ENCODE peak calls at places on chromosome 12, in nine cellular contexts. One of them, this sample, is unnamed.

GRCh38 chr12:115402443-115403170 is 718.6 kb upstream of the TBX3 start:
- DNase-seq in endothelial cell of umbilical vein: no peak
- DNase-seq in HCT116: no peak
- DNase-seq in suprapubic skin: no peak
- DNase-seq in GM12892: no peak
- DNase-seq in Panc1: no peak
- DNase-seq in H1: no peak
- DNase-seq in stomach: no peak
- DNase-seq in transverse colon: no peak
- DNase-seq in this sample: no peak

GRCh38 chr12:103877934-103878510 is 37.0 kb upstream of the NT5DC3 start:
- DNase-seq in endothelial cell of umbilical vein: peak
- DNase-seq in HCT116: peak
- DNase-seq in suprapubic skin: no peak
- DNase-seq in GM12892: no peak
- DNase-seq in Panc1: no peak
- DNase-seq in H1: peak
- DNase-seq in stomach: peak
- DNase-seq in transverse colon: peak
- DNase-seq in this sample: no peak

GRCh38 chr12:442235-442884 is 17.4 kb upstream of the B4GALNT3 start:
- DNase-seq in endothelial cell of umbilical vein: peak
- DNase-seq in HCT116: peak
- DNase-seq in suprapubic skin: no peak
- DNase-seq in GM12892: no peak
- DNase-seq in Panc1: no peak
- DNase-seq in H1: peak
- DNase-seq in stomach: peak
- DNase-seq in transverse colon: peak
- DNase-seq in this sample: no peak

GRCh38 chr12:124557518-124558223 is 9.7 kb downstream of the NCOR2 start:
- DNase-seq in endothelial cell of umbilical vein: no peak
- DNase-seq in HCT116: no peak
- DNase-seq in suprapubic skin: no peak
- DNase-seq in GM12892: no peak
- DNase-seq in Panc1: no peak
- DNase-seq in H1: no peak
- DNase-seq in stomach: no peak
- DNase-seq in transverse colon: no peak
- DNase-seq in this sample: no peak

GRCh38 chr12:47709277-47710048 is 3.6 kb upstream of the RPAP3 start:
- DNase-seq in endothelial cell of umbilical vein: no peak
- DNase-seq in HCT116: no peak
- DNase-seq in suprapubic skin: no peak
- DNase-seq in GM12892: no peak
- DNase-seq in Panc1: no peak
- DNase-seq in H1: no peak
- DNase-seq in stomach: no peak
- DNase-seq in transverse colon: no peak
- DNase-seq in this sample: no peak

GRCh38 chr12:1927751-1928351 is 9.4 kb upstream of the CACNA2D4 start:
- DNase-seq in endothelial cell of umbilical vein: no peak
- DNase-seq in HCT116: no peak
- DNase-seq in suprapubic skin: no peak
- DNase-seq in GM12892: no peak
- DNase-seq in Panc1: no peak
- DNase-seq in H1: peak
- DNase-seq in stomach: peak
- DNase-seq in transverse colon: no peak
- DNase-seq in this sample: peak

GRCh38 chr12:68180792-68181744 is 21.5 kb upstream of the IFNG start:
- DNase-seq in endothelial cell of umbilical vein: no peak
- DNase-seq in HCT116: no peak
- DNase-seq in suprapubic skin: no peak
- DNase-seq in GM12892: no peak
- DNase-seq in Panc1: no peak
- DNase-seq in H1: no peak
- DNase-seq in stomach: no peak
- DNase-seq in transverse colon: no peak
- DNase-seq in this sample: no peak

GRCh38 chr12:49887536-49888401 is 15.9 kb downstream of the FAIM2 start:
- DNase-seq in endothelial cell of umbilical vein: no peak
- DNase-seq in HCT116: no peak
- DNase-seq in suprapubic skin: no peak
- DNase-seq in GM12892: no peak
- DNase-seq in Panc1: no peak
- DNase-seq in H1: no peak
- DNase-seq in stomach: peak
- DNase-seq in transverse colon: peak
- DNase-seq in this sample: no peak

GRCh38 chr12:6952860-6953416 is 1.8 kb downstream of the PTPN6 start:
- DNase-seq in endothelial cell of umbilical vein: no peak
- DNase-seq in HCT116: no peak
- DNase-seq in suprapubic skin: no peak
- DNase-seq in GM12892: no peak
- DNase-seq in Panc1: no peak
- DNase-seq in H1: no peak
- DNase-seq in stomach: no peak
- DNase-seq in transverse colon: no peak
- DNase-seq in this sample: no peak

GRCh38 chr12:102408487-102409297 is 71.7 kb downstream of the IGF1 start:
- DNase-seq in endothelial cell of umbilical vein: no peak
- DNase-seq in HCT116: no peak
- DNase-seq in suprapubic skin: no peak
- DNase-seq in GM12892: no peak
- DNase-seq in Panc1: no peak
- DNase-seq in H1: no peak
- DNase-seq in stomach: no peak
- DNase-seq in transverse colon: no peak
- DNase-seq in this sample: no peak

GRCh38 chr12:53674977-53675700 is 744 bp downstream of the ATP5MC2 start:
- DNase-seq in endothelial cell of umbilical vein: peak
- DNase-seq in HCT116: no peak
- DNase-seq in suprapubic skin: no peak
- DNase-seq in GM12892: no peak
- DNase-seq in Panc1: no peak
- DNase-seq in H1: no peak
- DNase-seq in stomach: no peak
- DNase-seq in transverse colon: no peak
- DNase-seq in this sample: no peak

GRCh38 chr12:118188690-118189371 is 52.9 kb downstream of the PEBP1 start:
- DNase-seq in endothelial cell of umbilical vein: peak
- DNase-seq in HCT116: no peak
- DNase-seq in suprapubic skin: no peak
- DNase-seq in GM12892: no peak
- DNase-seq in Panc1: no peak
- DNase-seq in H1: no peak
- DNase-seq in stomach: no peak
- DNase-seq in transverse colon: no peak
- DNase-seq in this sample: no peak

GRCh38 chr12:87428701-87429277 is 600.4 kb downstream of the C12orf50 start:
- DNase-seq in endothelial cell of umbilical vein: peak
- DNase-seq in HCT116: no peak
- DNase-seq in suprapubic skin: no peak
- DNase-seq in GM12892: no peak
- DNase-seq in Panc1: no peak
- DNase-seq in H1: no peak
- DNase-seq in stomach: no peak
- DNase-seq in transverse colon: no peak
- DNase-seq in this sample: no peak

GRCh38 chr12:1374296-1374695 is 220.1 kb downstream of the FBXL14 start:
- DNase-seq in endothelial cell of umbilical vein: no peak
- DNase-seq in HCT116: no peak
- DNase-seq in suprapubic skin: no peak
- DNase-seq in GM12892: no peak
- DNase-seq in Panc1: no peak
- DNase-seq in H1: no peak
- DNase-seq in stomach: no peak
- DNase-seq in transverse colon: no peak
- DNase-seq in this sample: no peak

GRCh38 chr12:57154804-57155434 is 7.5 kb upstream of the LRP1-AS start:
- DNase-seq in endothelial cell of umbilical vein: no peak
- DNase-seq in HCT116: no peak
- DNase-seq in suprapubic skin: no peak
- DNase-seq in GM12892: no peak
- DNase-seq in Panc1: no peak
- DNase-seq in H1: no peak
- DNase-seq in stomach: no peak
- DNase-seq in transverse colon: no peak
- DNase-seq in this sample: no peak
- TF ChIP-seq POLR2AphosphoS5 in endothelial cell of umbilical vein: no peak
- TF ChIP-seq POLR2AphosphoS5 in HCT116: no peak
- TF ChIP-seq POLR2AphosphoS5 in suprapubic skin: no peak
- TF ChIP-seq POLR2AphosphoS5 in GM12892: no peak
- TF ChIP-seq POLR2AphosphoS5 in Panc1: no peak
- TF ChIP-seq POLR2AphosphoS5 in H1: no peak
- TF ChIP-seq POLR2AphosphoS5 in stomach: no peak
- TF ChIP-seq POLR2AphosphoS5 in transverse colon: no peak
- TF ChIP-seq POLR2AphosphoS5 in this sample: no peak

DNA sequence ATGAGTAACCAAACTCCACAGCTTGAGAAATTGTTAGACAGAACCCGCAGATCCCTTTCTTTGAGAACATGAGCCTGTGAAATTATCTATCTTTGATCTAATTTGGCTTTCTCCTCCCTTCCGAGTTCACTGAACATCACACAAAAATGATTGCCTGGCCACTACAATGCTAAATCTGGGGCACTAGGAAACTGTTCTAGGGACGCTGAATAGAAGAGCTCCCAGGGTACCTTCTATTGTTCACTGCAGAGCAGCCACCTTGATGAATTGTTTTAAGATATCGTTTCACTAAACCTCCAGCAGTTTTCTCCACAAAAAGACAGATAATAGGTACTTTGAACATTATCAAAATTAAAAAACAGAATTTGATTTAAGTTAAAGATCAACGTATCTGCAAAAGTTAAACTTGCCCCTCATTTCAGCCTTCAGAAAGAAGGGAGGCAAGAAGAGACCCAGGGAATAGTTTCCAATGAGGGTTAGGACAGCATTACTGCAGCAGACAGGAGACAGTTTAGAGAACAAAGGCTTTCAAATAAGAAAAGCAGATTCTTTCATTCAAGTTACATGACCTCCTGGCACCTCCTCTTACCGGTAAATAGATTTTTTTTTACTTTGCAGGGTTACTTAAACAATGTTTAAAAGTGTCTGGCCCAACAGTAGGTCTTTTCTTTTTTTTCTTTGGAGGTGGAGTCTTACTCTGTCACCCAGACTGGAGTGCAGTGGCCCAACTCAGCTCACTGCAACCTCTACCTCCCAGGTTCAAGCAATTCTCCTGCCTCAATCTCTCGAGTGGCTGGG is 47.3 kb downstream of the SINHCAF start:
- DNase-seq in endothelial cell of umbilical vein: no peak
- DNase-seq in HCT116: no peak
- DNase-seq in suprapubic skin: no peak
- DNase-seq in GM12892: no peak
- DNase-seq in Panc1: no peak
- DNase-seq in H1: no peak
- DNase-seq in stomach: no peak
- DNase-seq in transverse colon: no peak
- DNase-seq in this sample: no peak
- TF ChIP-seq POLR2AphosphoS5 in endothelial cell of umbilical vein: no peak
- TF ChIP-seq POLR2AphosphoS5 in HCT116: no peak
- TF ChIP-seq POLR2AphosphoS5 in suprapubic skin: no peak
- TF ChIP-seq POLR2AphosphoS5 in GM12892: no peak
- TF ChIP-seq POLR2AphosphoS5 in Panc1: no peak
- TF ChIP-seq POLR2AphosphoS5 in H1: peak
- TF ChIP-seq POLR2AphosphoS5 in stomach: no peak
- TF ChIP-seq POLR2AphosphoS5 in transverse colon: no peak
- TF ChIP-seq POLR2AphosphoS5 in this sample: no peak

DNA sequence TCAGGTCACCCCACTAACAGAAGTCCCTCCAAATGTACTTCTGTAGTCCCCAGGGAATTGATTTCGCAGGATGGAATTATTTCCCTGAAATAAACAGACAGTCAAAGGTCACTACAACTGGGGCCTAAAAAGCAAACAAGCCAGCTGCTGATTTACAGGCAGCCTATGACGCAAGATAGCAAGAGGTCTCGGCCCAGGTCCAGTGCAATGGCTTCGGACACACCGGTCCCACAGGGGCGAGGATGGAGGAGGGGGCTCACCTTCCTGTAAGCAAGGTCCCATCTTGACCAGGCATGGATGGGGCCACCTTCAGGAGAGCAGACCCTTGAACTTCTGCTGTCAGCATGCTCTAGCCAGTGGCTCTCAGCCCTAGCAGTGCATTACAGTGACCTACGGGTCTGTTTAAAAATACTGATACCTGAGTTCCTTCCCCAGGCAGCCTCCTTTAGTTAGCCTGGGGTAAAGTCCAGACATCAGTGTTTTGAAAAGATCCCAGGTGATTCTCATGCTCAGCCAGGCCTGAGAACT is 18.1 kb downstream of the NUAK1 start:
- DNase-seq in endothelial cell of umbilical vein: no peak
- DNase-seq in HCT116: no peak
- DNase-seq in suprapubic skin: no peak
- DNase-seq in GM12892: no peak
- DNase-seq in Panc1: no peak
- DNase-seq in H1: no peak
- DNase-seq in stomach: no peak
- DNase-seq in transverse colon: peak
- DNase-seq in this sample: no peak
- TF ChIP-seq POLR2AphosphoS5 in endothelial cell of umbilical vein: no peak
- TF ChIP-seq POLR2AphosphoS5 in HCT116: no peak
- TF ChIP-seq POLR2AphosphoS5 in suprapubic skin: no peak
- TF ChIP-seq POLR2AphosphoS5 in GM12892: no peak
- TF ChIP-seq POLR2AphosphoS5 in Panc1: no peak
- TF ChIP-seq POLR2AphosphoS5 in H1: no peak
- TF ChIP-seq POLR2AphosphoS5 in stomach: peak
- TF ChIP-seq POLR2AphosphoS5 in transverse colon: no peak
- TF ChIP-seq POLR2AphosphoS5 in this sample: no peak

GRCh38 chr12:63917477-63917862 is 73.0 kb downstream of the SRGAP1 start:
- DNase-seq in endothelial cell of umbilical vein: no peak
- DNase-seq in HCT116: no peak
- DNase-seq in suprapubic skin: no peak
- DNase-seq in GM12892: no peak
- DNase-seq in Panc1: no peak
- DNase-seq in H1: no peak
- DNase-seq in stomach: no peak
- DNase-seq in transverse colon: no peak
- DNase-seq in this sample: no peak

GRCh38 chr12:63916561-63917476 is 72.3 kb downstream of the SRGAP1 start:
- DNase-seq in endothelial cell of umbilical vein: peak
- DNase-seq in HCT116: no peak
- DNase-seq in suprapubic skin: no peak
- DNase-seq in GM12892: no peak
- DNase-seq in Panc1: peak
- DNase-seq in H1: no peak
- DNase-seq in stomach: no peak
- DNase-seq in transverse colon: no peak
- DNase-seq in this sample: no peak

GRCh38 chr12:63918788-63919300 is 74.3 kb downstream of the SRGAP1 start:
- DNase-seq in endothelial cell of umbilical vein: peak
- DNase-seq in HCT116: no peak
- DNase-seq in suprapubic skin: no peak
- DNase-seq in GM12892: no peak
- DNase-seq in Panc1: peak
- DNase-seq in H1: no peak
- DNase-seq in stomach: no peak
- DNase-seq in transverse colon: no peak
- DNase-seq in this sample: no peak

GRCh38 chr12:63919758-63920157 is 75.3 kb downstream of the SRGAP1 start:
- DNase-seq in endothelial cell of umbilical vein: peak
- DNase-seq in HCT116: no peak
- DNase-seq in suprapubic skin: no peak
- DNase-seq in GM12892: no peak
- DNase-seq in Panc1: no peak
- DNase-seq in H1: no peak
- DNase-seq in stomach: no peak
- DNase-seq in transverse colon: no peak
- DNase-seq in this sample: no peak

GRCh38 chr12:63917864-63918742 is 73.6 kb downstream of the SRGAP1 start:
- DNase-seq in endothelial cell of umbilical vein: peak
- DNase-seq in HCT116: peak
- DNase-seq in suprapubic skin: no peak
- DNase-seq in GM12892: no peak
- DNase-seq in Panc1: peak
- DNase-seq in H1: no peak
- DNase-seq in stomach: no peak
- DNase-seq in transverse colon: no peak
- DNase-seq in this sample: no peak
- TF ChIP-seq POLR2AphosphoS5 in endothelial cell of umbilical vein: peak
- TF ChIP-seq POLR2AphosphoS5 in HCT116: peak
- TF ChIP-seq POLR2AphosphoS5 in suprapubic skin: peak
- TF ChIP-seq POLR2AphosphoS5 in GM12892: no peak
- TF ChIP-seq POLR2AphosphoS5 in Panc1: no peak
- TF ChIP-seq POLR2AphosphoS5 in H1: no peak
- TF ChIP-seq POLR2AphosphoS5 in stomach: no peak
- TF ChIP-seq POLR2AphosphoS5 in transverse colon: no peak
- TF ChIP-seq POLR2AphosphoS5 in this sample: peak